ENCODE peak calls at places on chromosome 17, in six cellular contexts. One of them, this sample, is unnamed.
A peak's percentile ranks its signal among the peaks of the same experiment; 100 is the strongest.

GRCh38 chr17:76805319-76805718 is 62.9 kb upstream of the MGAT5B start:
- DNase-seq in T-helper 9 cell: no peak
- DNase-seq in ovary: no peak
- DNase-seq in H1: no peak
- DNase-seq in dermis microvascular lymphatic vessel endothelial cell: no peak
- DNase-seq in stimulated activated effector memory CD8-positive, alpha-beta T cell treated with anti-CD3 and anti-CD28 coated beads, Interleukin-12 subunit alpha, Interleukin-12 subunit beta, amount 100 ng/mL, for 72 hours: no peak
- DNase-seq in this sample: no peak

GRCh38 chr17:37037590-37038155 is 88.9 kb downstream of the AATF start:
- DNase-seq in stimulated activated effector memory CD8-positive, alpha-beta T cell treated with anti-CD3 and anti-CD28 coated beads, Interleukin-12 subunit alpha, Interleukin-12 subunit beta, amount 100 ng/mL, for 72 hours: no peak
- DNase-seq in H1: no peak
- DNase-seq in ovary: no peak
- DNase-seq in T-helper 9 cell: no peak
- DNase-seq in dermis microvascular lymphatic vessel endothelial cell: no peak
- DNase-seq in this sample: no peak

GRCh38 chr17:30101686-30102390 is 14.8 kb upstream of the NSRP1 start:
- DNase-seq in stimulated activated effector memory CD8-positive, alpha-beta T cell treated with anti-CD3 and anti-CD28 coated beads, Interleukin-12 subunit alpha, Interleukin-12 subunit beta, amount 100 ng/mL, for 72 hours: no peak
- DNase-seq in dermis microvascular lymphatic vessel endothelial cell: no peak
- DNase-seq in ovary: no peak
- DNase-seq in T-helper 9 cell: no peak
- DNase-seq in H1: no peak
- DNase-seq in this sample: no peak

GRCh38 chr17:33854596-33854995 is 400.5 kb upstream of the CCL2 start:
- DNase-seq in ovary: no peak
- DNase-seq in H1: no peak
- DNase-seq in dermis microvascular lymphatic vessel endothelial cell: no peak
- DNase-seq in T-helper 9 cell: no peak
- DNase-seq in stimulated activated effector memory CD8-positive, alpha-beta T cell treated with anti-CD3 and anti-CD28 coated beads, Interleukin-12 subunit alpha, Interleukin-12 subunit beta, amount 100 ng/mL, for 72 hours: no peak
- DNase-seq in this sample: no peak

GRCh38 chr17:46870116-46870803 is 18.9 kb downstream of the WNT9B start:
- DNase-seq in H1: no peak
- DNase-seq in dermis microvascular lymphatic vessel endothelial cell: no peak
- DNase-seq in T-helper 9 cell: no peak
- DNase-seq in ovary: no peak
- DNase-seq in stimulated activated effector memory CD8-positive, alpha-beta T cell treated with anti-CD3 and anti-CD28 coated beads, Interleukin-12 subunit alpha, Interleukin-12 subunit beta, amount 100 ng/mL, for 72 hours: no peak
- DNase-seq in this sample: no peak

GRCh38 chr17:19321481-19322128 is 40.9 kb downstream of the B9D1 start:
- DNase-seq in dermis microvascular lymphatic vessel endothelial cell: no peak
- DNase-seq in H1: no peak
- DNase-seq in T-helper 9 cell: no peak
- DNase-seq in stimulated activated effector memory CD8-positive, alpha-beta T cell treated with anti-CD3 and anti-CD28 coated beads, Interleukin-12 subunit alpha, Interleukin-12 subunit beta, amount 100 ng/mL, for 72 hours: no peak
- DNase-seq in ovary: peak; percentile 17
- DNase-seq in this sample: no peak

GRCh38 chr17:59851431-59852375 is 41.0 kb downstream of the TUBD1 start:
- DNase-seq in ovary: peak; percentile 80
- DNase-seq in dermis microvascular lymphatic vessel endothelial cell: no peak
- DNase-seq in H1: no peak
- DNase-seq in T-helper 9 cell: no peak
- DNase-seq in stimulated activated effector memory CD8-positive, alpha-beta T cell treated with anti-CD3 and anti-CD28 coated beads, Interleukin-12 subunit alpha, Interleukin-12 subunit beta, amount 100 ng/mL, for 72 hours: no peak
- DNase-seq in this sample: no peak

GRCh38 chr17:66172144-66172543 is 19.8 kb downstream of the CEP112 start:
- DNase-seq in dermis microvascular lymphatic vessel endothelial cell: no peak
- DNase-seq in T-helper 9 cell: no peak
- DNase-seq in H1: no peak
- DNase-seq in ovary: no peak
- DNase-seq in stimulated activated effector memory CD8-positive, alpha-beta T cell treated with anti-CD3 and anti-CD28 coated beads, Interleukin-12 subunit alpha, Interleukin-12 subunit beta, amount 100 ng/mL, for 72 hours: no peak
- DNase-seq in this sample: no peak

GRCh38 chr17:17186051-17186450 is 20.1 kb downstream of the PLD6 start:
- DNase-seq in ovary: no peak
- DNase-seq in H1: no peak
- DNase-seq in stimulated activated effector memory CD8-positive, alpha-beta T cell treated with anti-CD3 and anti-CD28 coated beads, Interleukin-12 subunit alpha, Interleukin-12 subunit beta, amount 100 ng/mL, for 72 hours: peak; percentile 72
- DNase-seq in dermis microvascular lymphatic vessel endothelial cell: no peak
- DNase-seq in T-helper 9 cell: no peak
- DNase-seq in this sample: peak; percentile 47

GRCh38 chr17:63974594-63975192 is 2.0 kb upstream of the SCN4A start:
- DNase-seq in dermis microvascular lymphatic vessel endothelial cell: no peak
- DNase-seq in ovary: no peak
- DNase-seq in T-helper 9 cell: no peak
- DNase-seq in H1: no peak
- DNase-seq in stimulated activated effector memory CD8-positive, alpha-beta T cell treated with anti-CD3 and anti-CD28 coated beads, Interleukin-12 subunit alpha, Interleukin-12 subunit beta, amount 100 ng/mL, for 72 hours: no peak
- DNase-seq in this sample: no peak

GRCh38 chr17:29592850-29593545 is at the start of gene ANKRD13B:
- DNase-seq in dermis microvascular lymphatic vessel endothelial cell: no peak
- DNase-seq in ovary: peak; percentile 76
- DNase-seq in T-helper 9 cell: no peak
- DNase-seq in stimulated activated effector memory CD8-positive, alpha-beta T cell treated with anti-CD3 and anti-CD28 coated beads, Interleukin-12 subunit alpha, Interleukin-12 subunit beta, amount 100 ng/mL, for 72 hours: peak; percentile 77
- DNase-seq in H1: no peak
- DNase-seq in this sample: no peak

GRCh38 chr17:10516065-10516464 is 2.3 kb downstream of the MYH1 start:
- DNase-seq in ovary: no peak
- DNase-seq in dermis microvascular lymphatic vessel endothelial cell: no peak
- DNase-seq in H1: no peak
- DNase-seq in stimulated activated effector memory CD8-positive, alpha-beta T cell treated with anti-CD3 and anti-CD28 coated beads, Interleukin-12 subunit alpha, Interleukin-12 subunit beta, amount 100 ng/mL, for 72 hours: no peak
- DNase-seq in T-helper 9 cell: no peak
- DNase-seq in this sample: no peak

GRCh38 chr17:75763269-75763607 is 1.8 kb downstream of the GALK1 start:
- DNase-seq in T-helper 9 cell: no peak
- DNase-seq in stimulated activated effector memory CD8-positive, alpha-beta T cell treated with anti-CD3 and anti-CD28 coated beads, Interleukin-12 subunit alpha, Interleukin-12 subunit beta, amount 100 ng/mL, for 72 hours: no peak
- DNase-seq in H1: no peak
- DNase-seq in dermis microvascular lymphatic vessel endothelial cell: no peak
- DNase-seq in ovary: no peak
- DNase-seq in this sample: no peak

GRCh38 chr17:65193305-65194293 is 56.4 kb downstream of the RGS9 start:
- DNase-seq in H1: no peak
- DNase-seq in T-helper 9 cell: no peak
- DNase-seq in ovary: no peak
- DNase-seq in dermis microvascular lymphatic vessel endothelial cell: no peak
- DNase-seq in stimulated activated effector memory CD8-positive, alpha-beta T cell treated with anti-CD3 and anti-CD28 coated beads, Interleukin-12 subunit alpha, Interleukin-12 subunit beta, amount 100 ng/mL, for 72 hours: no peak
- DNase-seq in this sample: no peak

GRCh38 chr17:82976982-82977488 is 102.4 kb upstream of the METRNL start:
- DNase-seq in dermis microvascular lymphatic vessel endothelial cell: no peak
- DNase-seq in ovary: no peak
- DNase-seq in T-helper 9 cell: no peak
- DNase-seq in stimulated activated effector memory CD8-positive, alpha-beta T cell treated with anti-CD3 and anti-CD28 coated beads, Interleukin-12 subunit alpha, Interleukin-12 subunit beta, amount 100 ng/mL, for 72 hours: no peak
- DNase-seq in H1: no peak
- DNase-seq in this sample: no peak

GRCh38 chr17:49969134-49969759 is at the start of gene DLX4:
- DNase-seq in ovary: no peak
- DNase-seq in T-helper 9 cell: no peak
- DNase-seq in stimulated activated effector memory CD8-positive, alpha-beta T cell treated with anti-CD3 and anti-CD28 coated beads, Interleukin-12 subunit alpha, Interleukin-12 subunit beta, amount 100 ng/mL, for 72 hours: no peak
- DNase-seq in dermis microvascular lymphatic vessel endothelial cell: no peak
- DNase-seq in H1: no peak
- DNase-seq in this sample: no peak

GRCh38 chr17:39867084-39867890 is 715 bp upstream of the ZPBP2 start:
- DNase-seq in T-helper 9 cell: peak; percentile 52
- DNase-seq in stimulated activated effector memory CD8-positive, alpha-beta T cell treated with anti-CD3 and anti-CD28 coated beads, Interleukin-12 subunit alpha, Interleukin-12 subunit beta, amount 100 ng/mL, for 72 hours: peak; percentile 90
- DNase-seq in ovary: no peak
- DNase-seq in H1: no peak
- DNase-seq in dermis microvascular lymphatic vessel endothelial cell: no peak
- DNase-seq in this sample: no peak

GRCh38 chr17:50661795-50662391 is 27.2 kb downstream of the ABCC3 start:
- DNase-seq in H1: no peak
- DNase-seq in ovary: no peak
- DNase-seq in T-helper 9 cell: no peak
- DNase-seq in dermis microvascular lymphatic vessel endothelial cell: peak; percentile 48
- DNase-seq in stimulated activated effector memory CD8-positive, alpha-beta T cell treated with anti-CD3 and anti-CD28 coated beads, Interleukin-12 subunit alpha, Interleukin-12 subunit beta, amount 100 ng/mL, for 72 hours: no peak
- DNase-seq in this sample: no peak

This sample was measured in GM19239.